ENCODE peak calls at places on chromosomes 6 and 20, in eight cellular contexts. D, Z, M, B, U, K, Q and V are unnamed samples. For H3K4me1, the result is how much of the 10 kb centered on the place peaks cover.

GRCh38 chr6:45174045-45174444 is 154.1 kb upstream of the RUNX2 start:
- DNase-seq in D (no peak), K (no peak), U (no peak), M (no peak), Z (no peak), B (no peak), Q (no peak), V (no peak)

GRCh38 chr6:12570461-12571030 is 146.0 kb upstream of the PHACTR1 start:
- DNase-seq in Q (no peak), U (no peak), K (no peak), M (no peak), Z (no peak), D (no peak), B (no peak), V (no peak)

GRCh38 chr20:1825492-1825891 is 69.7 kb upstream of the SIRPA start:
- DNase-seq in D (no peak), B (no peak), Q (no peak), U (no peak), K (no peak), M (no peak), Z (no peak), V (no peak)

GRCh38 chr6:160067564-160067963 is 54.1 kb upstream of the SLC22A1 start:
- DNase-seq in Q (no peak), Z (no peak), K (no peak), U (no peak), M (no peak), D (no peak), B (no peak), V (no peak)

GRCh38 chr6:169926617-169927417 is 175.4 kb downstream of the ERMARD start:
- DNase-seq in U (no peak), B (no peak), K (no peak), Z (no peak), Q (no peak), M (no peak), D (no peak), V (no peak)

GRCh38 chr6:66902457-66902856 is 1195.4 kb upstream of the EYS start:
- DNase-seq in Z (no peak), B (no peak), M (no peak), D (no peak), U (no peak), Q (no peak), K (no peak), V (no peak)

GRCh38 chr6:166586424-166587156 is at the start of gene RAMACL:
- DNase-seq in B (peak), U (no peak), K (peak), Q (peak), D (no peak), Z (no peak), M (no peak), V (peak)

GRCh38 chr20:49482621-49483017 is at the start of gene KCNB1:
- DNase-seq in Q (peak), K (peak), Z (peak), M (peak), U (peak), B (peak), D (peak), V (peak)

GRCh38 chr6:429515-430121 is 38.1 kb downstream of the IRF4 start:
- DNase-seq in Q (no peak), U (no peak), Z (no peak), K (no peak), M (no peak), B (no peak), D (no peak), V (no peak)

GRCh38 chr20:61912665-61913422 is 152.8 kb downstream of the TAF4 start:
- DNase-seq in M (no peak), B (no peak), D (no peak), Z (no peak), Q (no peak), K (no peak), U (no peak), V (no peak)

GRCh38 chr6:33172307-33173227 is 19.7 kb downstream of the COL11A2 start:
- DNase-seq in M (no peak), Z (no peak), U (no peak), D (no peak), Q (peak), B (no peak), K (no peak), V (peak)

DNA sequence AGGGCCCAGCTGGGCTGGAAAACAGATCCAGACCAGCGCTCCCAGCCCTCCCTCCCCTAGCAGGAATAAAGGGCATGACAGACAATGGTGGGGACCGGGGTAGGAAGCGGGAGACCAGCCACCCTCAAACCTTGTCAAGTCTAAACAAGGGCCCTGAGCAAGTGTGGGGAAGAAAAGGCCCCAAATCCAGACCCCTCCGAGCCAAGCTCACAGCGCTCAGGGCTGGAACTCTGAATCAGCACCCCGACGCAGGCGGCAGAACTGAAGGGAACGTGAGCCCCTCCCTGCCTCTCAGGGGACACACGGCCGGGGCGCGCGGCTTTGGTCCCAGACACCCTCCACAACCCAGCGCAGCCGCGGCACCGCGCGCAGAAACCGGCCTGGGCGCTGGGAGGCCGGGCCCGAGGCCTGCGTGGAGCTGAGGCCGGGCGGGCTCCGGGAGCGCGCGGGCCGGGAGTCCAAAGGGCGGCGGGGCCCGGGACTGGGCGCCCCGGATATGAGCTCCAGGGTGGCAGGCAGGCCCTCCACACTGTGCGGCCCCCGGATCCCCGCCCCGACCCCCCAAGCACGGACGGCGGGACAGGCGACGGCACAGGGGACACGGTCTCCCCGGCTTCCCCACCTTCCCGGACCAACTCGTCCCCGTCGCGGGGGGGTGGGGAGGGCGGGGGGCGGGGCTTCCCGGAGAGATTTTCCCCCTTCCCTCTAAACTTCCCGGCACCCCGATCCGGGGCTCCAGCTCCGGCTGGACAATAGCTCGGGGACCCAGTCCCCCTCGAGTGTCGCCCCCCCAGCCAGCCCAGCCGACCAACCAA is 636 bp downstream of the TEAD3 start:
- DNase-seq in Q (peak), K (peak), D (peak), M (peak), Z (peak), U (peak), B (no peak), V (peak)
- H3K4me1 ChIP-seq in Q (half or more), K (half or more), D (half or more), M (under half), Z (under half), U (half or more), B (under half), V (half or more)

GRCh38 chr20:34023937-34024732 is 30.4 kb downstream of the RALY start:
- DNase-seq in Q (no peak), B (no peak), D (no peak), K (no peak), M (no peak), Z (no peak), U (no peak), V (no peak)
- H3K4me1 ChIP-seq in Q (under half), B (half or more), D (half or more), K (under half), M (under half), Z (under half), U (half or more), V (under half)

GRCh38 chr6:48567016-48567415 is 456.0 kb upstream of the PTCHD4 start:
- DNase-seq in Q (peak), U (no peak), Z (no peak), D (no peak), B (no peak), K (no peak), M (no peak), V (peak)

GRCh38 chr6:48568856-48569255 is 457.9 kb upstream of the PTCHD4 start:
- DNase-seq in K (no peak), U (no peak), D (no peak), B (no peak), Z (no peak), Q (no peak), M (no peak), V (no peak)

DNA sequence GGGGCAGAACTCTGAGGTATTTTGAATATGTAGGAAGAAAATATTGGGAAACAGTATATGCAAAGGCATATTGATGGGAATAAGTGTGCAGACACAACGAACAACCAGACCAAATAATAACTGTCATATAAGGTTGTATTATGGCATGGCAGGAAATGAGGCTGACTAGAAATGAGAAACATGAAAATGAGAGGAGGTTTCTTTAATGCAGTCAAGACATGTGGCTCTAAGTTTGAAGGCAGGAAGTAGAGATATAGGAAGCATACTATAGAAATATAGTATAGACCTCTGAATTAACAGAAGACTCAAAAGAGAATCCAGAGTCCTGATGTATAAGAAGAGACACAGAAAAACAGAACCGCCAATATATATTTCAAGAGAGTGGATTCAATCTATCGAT is 459.7 kb upstream of the PTCHD4 start:
- DNase-seq in U (no peak), Z (no peak), K (no peak), B (no peak), D (no peak), Q (no peak), M (no peak), V (no peak)
- H3K4me1 ChIP-seq in U (under half), Z (under half), K (under half), B (under half), D (under half), Q (under half), M (under half), V (under half)

GRCh38 chr20:47353224-47353696 is 3.2 kb downstream of the ZMYND8 start:
- DNase-seq in D (no peak), K (no peak), Z (no peak), B (no peak), M (no peak), Q (no peak), U (no peak), V (no peak)
- H3K4me1 ChIP-seq in D (half or more), K (half or more), Z (under half), B (half or more), M (half or more), Q (half or more), U (half or more), V (half or more)

GRCh38 chr6:105569706-105570105 is 166.8 kb upstream of the PREP start:
- DNase-seq in Q (no peak), Z (no peak), U (no peak), K (no peak), D (no peak), B (no peak), M (no peak), V (no peak)
- H3K4me1 ChIP-seq in Q (under half), Z (under half), U (under half), K (under half), D (under half), B (under half), M (under half), V (under half)

GRCh38 chr20:41046716-41047115 is 18.1 kb downstream of the TOP1 start:
- DNase-seq in B (no peak), D (no peak), Z (no peak), K (no peak), M (no peak), Q (no peak), U (no peak), V (no peak)
- H3K4me1 ChIP-seq in B (half or more), D (half or more), Z (under half), K (half or more), M (under half), Q (half or more), U (half or more), V (half or more)

GRCh38 chr20:36470482-36471062 is 70.7 kb upstream of the MYL9 start:
- DNase-seq in Z (no peak), B (no peak), M (no peak), Q (no peak), U (no peak), K (no peak), D (no peak), V (no peak)
- H3K4me1 ChIP-seq in Z (under half), B (half or more), M (half or more), Q (under half), U (half or more), K (half or more), D (half or more), V (under half)